ENCODE peak calls at places on chromosomes 5 and 9, in four cellular contexts. T is CD8-positive, alpha-beta T cell; U is psoas muscle; C is SK-N-SH. Y is an unnamed sample. For H3K4me1, the result is how much of the 10 kb centered on the place peaks cover.

GRCh38 chr5:24407486-24407885 is 237.3 kb downstream of the CDH10 start:
- DNase-seq in T (no peak), U (no peak), C (no peak), Y (no peak)

GRCh38 chr5:150523472-150524350 is 15.8 kb downstream of the NDST1 start:
- DNase-seq in T (no peak), U (no peak), C (peak), Y (no peak)

GRCh38 chr5:36279054-36279698 is 22.5 kb downstream of the RANBP3L start:
- DNase-seq in T (no peak), U (no peak), C (no peak), Y (no peak)

GRCh38 chr9:133771486-133772482 is 33.6 kb upstream of the SARDH start:
- DNase-seq in T (peak), U (peak), C (no peak), Y (peak)

GRCh38 chr5:124180523-124181461 is 565.6 kb downstream of the ZNF608 start:
- DNase-seq in T (no peak), U (no peak), C (no peak), Y (no peak)

GRCh38 chr5:482506-482905 is 39.5 kb downstream of the EXOC3 start:
- DNase-seq in T (no peak), U (no peak), C (no peak), Y (no peak)

GRCh38 chr9:136275655-136276429 is 28.1 kb downstream of the CCDC187 start:
- DNase-seq in T (no peak), U (no peak), C (peak), Y (no peak)

GRCh38 chr9:102950341-102950740 is 44.8 kb upstream of the CYLC2 start:
- DNase-seq in T (no peak), U (no peak), C (no peak), Y (no peak)

GRCh38 chr9:76718166-76718565 is 46.1 kb upstream of the PCA3 start:
- DNase-seq in T (no peak), U (no peak), C (no peak), Y (no peak)

GRCh38 chr5:143516249-143516648 is 112.8 kb upstream of the NR3C1 start:
- DNase-seq in T (no peak), U (no peak), C (no peak), Y (no peak)

GRCh38 chr5:79985288-79985687 is 5.8 kb downstream of the MTX3 start:
- DNase-seq in T (no peak), U (no peak), C (no peak), Y (no peak)

GRCh38 chr5:85268194-85268593 is 883.5 kb upstream of the EDIL3 start:
- DNase-seq in T (no peak), U (no peak), C (no peak), Y (no peak)

GRCh38 chr5:170508660-170509322 is 5.0 kb downstream of the KCNIP1 start:
- DNase-seq in T (no peak), U (no peak), C (no peak), Y (no peak)

GRCh38 chr9:98222885-98223640 is 30.6 kb upstream of the CORO2A start:
- DNase-seq in T (no peak), U (no peak), C (no peak), Y (peak)

GRCh38 chr9:137479315-137479861 is 20.3 kb upstream of the NSMF start:
- DNase-seq in T (no peak), U (no peak), C (peak), Y (no peak)

GRCh38 chr9:69949396-69949795 is 94.3 kb upstream of the MAMDC2 start:
- DNase-seq in T (no peak), U (no peak), C (no peak), Y (no peak)

GRCh38 chr5:41071975-41072374 is 833 bp upstream of the MROH2B start:
- DNase-seq in T (no peak), U (no peak), C (no peak), Y (no peak)

GRCh38 chr9:111613436-111614040 is 14.1 kb upstream of the PTGR1 start:
- DNase-seq in T (no peak), U (no peak), C (no peak), Y (no peak)

GRCh38 chr9:123165813-123166212 is 102.6 kb downstream of the STRBP start:
- DNase-seq in T (no peak), U (no peak), C (no peak), Y (no peak)

GRCh38 chr5:172713113-172713808 is 57.7 kb downstream of the DUSP1 start:
- DNase-seq in T (peak), U (peak), C (peak), Y (peak)

GRCh38 chr5:14980698-14981097 is 109.1 kb upstream of the ANKH start:
- DNase-seq in T (no peak), U (no peak), C (no peak), Y (no peak)

GRCh38 chr9:34374339-34374738 is 2.4 kb downstream of the MYORG start:
- DNase-seq in T (no peak), U (no peak), C (no peak), Y (no peak)

GRCh38 chr5:139812836-139813805 is 17.5 kb downstream of the PSD2 start:
- DNase-seq in T (no peak), U (no peak), C (no peak), Y (peak)

GRCh38 chr9:86549434-86549833 is 195.2 kb upstream of the TUT7 start:
- DNase-seq in T (no peak), U (no peak), C (no peak), Y (no peak)

GRCh38 chr9:88694625-88695024 is 159.6 kb downstream of the NXNL2 start:
- DNase-seq in T (no peak), U (no peak), C (no peak), Y (no peak)

GRCh38 chr5:54090495-54091084 is 219.8 kb downstream of the ARL15 start:
- DNase-seq in T (no peak), U (no peak), C (no peak), Y (no peak)

GRCh38 chr9:108469654-108470053 is 386.1 kb downstream of the ACTL7B start:
- DNase-seq in T (no peak), U (no peak), C (no peak), Y (peak)

GRCh38 chr9:92350129-92350739 is 24.5 kb downstream of the CENPP start:
- DNase-seq in T (no peak), U (no peak), C (no peak), Y (no peak)

GRCh38 chr5:109701779-109702178 is 12.1 kb downstream of the MAN2A1 start:
- DNase-seq in T (no peak), U (no peak), C (no peak), Y (no peak)

GRCh38 chr9:24590432-24590831 is 44.7 kb upstream of the IZUMO3 start:
- DNase-seq in T (no peak), U (no peak), C (no peak), Y (no peak)

GRCh38 chr5:150065886-150066285 is 20.5 kb downstream of the CSF1R start:
- DNase-seq in T (no peak), U (peak), C (no peak), Y (peak)

GRCh38 chr9:128593039-128593438 is 40.7 kb downstream of the SPTAN1 start:
- DNase-seq in T (no peak), U (no peak), C (no peak), Y (no peak)

GRCh38 chr9:108039491-108039890 is 549.9 kb upstream of the KLF4 start:
- DNase-seq in T (no peak), U (no peak), C (no peak), Y (no peak)

GRCh38 chr5:133818031-133818431 is 150.4 kb downstream of the C5orf15 start:
- DNase-seq in T (no peak), U (peak), C (no peak), Y (peak)

GRCh38 chr5:59587489-59588337 is 305.8 kb downstream of the PDE4D start:
- DNase-seq in T (no peak), U (peak), C (peak), Y (peak)

GRCh38 chr5:107149243-107149642 is 521.5 kb downstream of the EFNA5 start:
- DNase-seq in T (no peak), U (no peak), C (no peak), Y (no peak)

GRCh38 chr9:81621785-81622243 is 67.5 kb downstream of the TLE1 start:
- DNase-seq in T (no peak), U (no peak), C (no peak), Y (no peak)

GRCh38 chr9:16505159-16505558 is 365.3 kb downstream of the BNC2 start:
- DNase-seq in T (no peak), U (no peak), C (no peak), Y (no peak)

GRCh38 chr9:35729700-35730485 is 2.1 kb downstream of the TLN1 start:
- DNase-seq in T (no peak), U (peak), C (peak), Y (peak)
- H3K27ac ChIP-seq in T (no peak), U (peak), C (peak), Y (peak)

DNA sequence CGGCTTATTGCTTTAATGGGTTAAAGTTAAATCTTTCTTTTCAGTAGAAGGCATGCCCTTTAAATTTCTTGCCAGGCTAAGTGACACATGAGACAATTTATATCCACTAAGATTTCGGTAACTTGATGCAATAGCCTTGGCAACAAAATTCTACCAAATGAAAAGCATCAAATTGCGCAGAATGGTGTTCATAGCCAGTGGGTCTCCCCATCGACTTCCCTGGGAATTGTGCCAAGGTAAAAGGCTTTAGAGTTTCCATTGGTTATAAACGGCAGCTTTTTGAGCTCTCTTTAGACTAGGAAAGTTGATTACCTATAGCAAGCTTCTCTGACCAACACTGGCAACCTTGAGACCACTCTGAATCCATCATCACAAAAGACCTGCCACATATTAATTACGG is 358.4 kb downstream of the ARRDC3 start:
- DNase-seq in T (no peak), U (no peak), C (no peak), Y (no peak)
- H3K4me1 ChIP-seq in T (under half), U (under half), C (under half), Y (under half)

GRCh38 chr9:2018764-2019548 is 3.8 kb downstream of the SMARCA2 start:
- DNase-seq in T (no peak), U (no peak), C (no peak), Y (no peak)
- H3K27ac ChIP-seq in T (peak), U (peak), C (no peak), Y (no peak)

GRCh38 chr9:91195372-91196012 is 166.2 kb downstream of the AUH start:
- DNase-seq in T (no peak), U (no peak), C (no peak), Y (no peak)

GRCh38 chr9:91193658-91194391 is 167.9 kb downstream of the AUH start:
- DNase-seq in T (peak), U (peak), C (peak), Y (peak)

GRCh38 chr9:91192379-91192775 is 169.3 kb downstream of the AUH start:
- DNase-seq in T (no peak), U (no peak), C (no peak), Y (peak)

GRCh38 chr9:91191443-91192378 is 170.0 kb downstream of the AUH start:
- DNase-seq in T (no peak), U (no peak), C (no peak), Y (no peak)

GRCh38 chr9:91192785-91193657 is 168.7 kb downstream of the AUH start:
- DNase-seq in T (peak), U (peak), C (peak), Y (peak)
- H3K4me1 ChIP-seq in T (under half), U (under half), C (under half), Y (under half)

DNA sequence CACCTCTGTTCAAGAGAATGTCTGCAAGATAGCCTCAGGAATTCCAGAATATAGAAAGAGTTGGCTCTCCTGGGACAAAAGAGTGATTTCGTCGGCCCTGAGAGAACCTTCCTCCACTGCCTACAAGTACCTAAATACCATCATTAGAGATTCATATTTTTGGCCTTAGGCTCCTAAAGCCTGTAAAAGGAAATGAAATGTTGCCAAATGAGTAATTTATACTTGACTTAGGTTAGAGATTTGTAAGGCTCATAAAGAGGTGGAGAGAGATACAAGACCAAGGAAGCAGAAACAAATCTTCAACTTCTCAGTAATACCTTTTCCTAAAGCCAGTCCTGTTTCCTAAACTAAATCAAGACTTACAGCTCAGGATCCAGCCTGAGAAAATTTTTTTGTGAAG is 146.2 kb downstream of the CCDC192 start:
- DNase-seq in T (no peak), U (no peak), C (no peak), Y (no peak)
- H3K27ac ChIP-seq in T (no peak), U (no peak), C (no peak), Y (no peak)

GRCh38 chr5:38598994-38599611 is 42.7 kb upstream of the LIFR start:
- DNase-seq in T (no peak), U (no peak), C (no peak), Y (no peak)

GRCh38 chr5:38601843-38602424 is 45.5 kb upstream of the LIFR start:
- DNase-seq in T (no peak), U (no peak), C (no peak), Y (no peak)

GRCh38 chr5:38601133-38601842 is 44.8 kb upstream of the LIFR start:
- DNase-seq in T (no peak), U (peak), C (no peak), Y (no peak)

GRCh38 chr5:38598296-38598993 is 42.0 kb upstream of the LIFR start:
- DNase-seq in T (no peak), U (no peak), C (no peak), Y (no peak)

DNA sequence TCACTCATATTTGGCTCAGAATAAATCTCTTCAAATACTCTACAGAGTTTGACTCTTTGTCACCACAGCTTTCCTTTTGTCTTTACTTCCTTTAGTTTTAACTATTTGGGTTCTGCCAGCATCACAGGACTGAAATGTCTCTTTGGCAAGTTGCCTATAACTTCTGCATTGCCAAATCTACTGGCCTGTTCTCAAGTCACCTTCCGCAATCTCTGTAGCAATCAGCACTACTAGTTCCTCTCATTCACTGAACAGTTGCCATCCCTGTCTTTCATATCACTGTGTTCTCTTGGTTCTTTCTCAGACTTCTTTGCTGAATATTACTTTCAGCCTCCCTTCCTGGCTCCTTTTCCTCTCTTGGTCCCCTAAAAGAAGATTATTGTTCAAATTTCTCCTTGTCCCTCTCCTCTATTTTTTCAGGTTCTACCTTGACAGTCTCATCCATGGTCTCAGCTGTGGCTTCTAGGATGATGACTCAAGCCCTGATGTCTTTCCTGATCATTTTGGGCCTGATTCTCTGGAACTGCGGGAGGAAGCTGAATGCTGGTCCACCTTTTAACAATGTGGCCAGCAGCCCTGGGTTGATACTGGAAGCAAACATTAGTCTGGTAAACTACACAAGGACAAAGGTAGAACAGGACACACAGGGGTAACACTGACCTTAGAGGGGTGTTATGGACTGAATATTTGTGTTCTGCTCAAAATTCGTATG is 44.0 kb upstream of the LIFR start:
- DNase-seq in T (no peak), U (no peak), C (no peak), Y (no peak)
- H3K4me1 ChIP-seq in T (under half), U (under half), C (under half), Y (under half)